ENCODE peak calls at places on chromosomes 4 and X, in five cellular contexts. E is CD4-positive, CD25-positive, alpha-beta regulatory T cell; B is ascending aorta; M is mammary epithelial cell; N is Right ventricle myocardium superior. H is an unnamed sample.

GRCh38 chrX:56813318-56813837 is 84.3 kb downstream of the NBDY start:
- DNase-seq in E (peak), B (no peak), M (peak), N (no peak), H (no peak)

GRCh38 chr4:85496933-85497332 is 22.0 kb downstream of the ARHGAP24 start:
- DNase-seq in E (no peak), B (no peak), M (peak), N (no peak), H (no peak)

GRCh38 chrX:45771114-45771513 is 570.4 kb upstream of the DIPK2B start:
- DNase-seq in E (no peak), B (no peak), M (peak), N (no peak), H (no peak)

GRCh38 chrX:124395145-124395858 is 48.9 kb downstream of the SH2D1A start:
- DNase-seq in E (peak), B (no peak), M (no peak), N (no peak), H (no peak)

GRCh38 chrX:10090319-10090718 is 66.5 kb upstream of the CLCN4 start:
- DNase-seq in E (no peak), B (no peak), M (no peak), N (no peak), H (no peak)

GRCh38 chr4:154317600-154317999 is 174.0 kb downstream of the DCHS2 start:
- DNase-seq in E (no peak), B (no peak), M (no peak), N (no peak), H (no peak)

GRCh38 chr4:41538017-41538733 is at the start of gene LIMCH1:
- DNase-seq in E (no peak), B (peak), M (no peak), N (peak), H (peak)

GRCh38 chrX:120499301-120500097 is 30.4 kb upstream of the LAMP2 start:
- DNase-seq in E (no peak), B (no peak), M (no peak), N (no peak), H (no peak)

H was measured in Right ventricle myocardium inferior.